ENCODE peak calls at places on chromosomes 13 and 19, in four cellular contexts. One of them, this sample, is unnamed.
A peak's percentile ranks its signal among the peaks of the same experiment; 100 is the strongest.

GRCh38 chr13:50798923-50799322 is 44.6 kb downstream of the DLEU7 start:
- DNase-seq in fibroblast of lung: no peak
- DNase-seq in mammary epithelial cell: peak; percentile 63
- DNase-seq in GM23338: no peak
- DNase-seq in this sample: no peak

GRCh38 chr13:50149932-50150331 is 134.7 kb downstream of the KCNRG start:
- DNase-seq in GM23338: no peak
- DNase-seq in mammary epithelial cell: no peak
- DNase-seq in fibroblast of lung: no peak
- DNase-seq in this sample: no peak

GRCh38 chr13:91722267-91722884 is 324.0 kb downstream of the GPC5 start:
- DNase-seq in fibroblast of lung: peak; percentile 64
- DNase-seq in mammary epithelial cell: peak; percentile 2
- DNase-seq in GM23338: peak; percentile 72
- DNase-seq in this sample: peak; percentile 19

GRCh38 chr19:40091205-40092129 is 724 bp upstream of the ZNF780A start:
- DNase-seq in mammary epithelial cell: no peak
- DNase-seq in GM23338: peak; percentile 2
- DNase-seq in fibroblast of lung: no peak
- DNase-seq in this sample: no peak

GRCh38 chr13:103961129-103961528 is 894.9 kb upstream of the SLC10A2 start:
- DNase-seq in fibroblast of lung: no peak
- DNase-seq in mammary epithelial cell: no peak
- DNase-seq in GM23338: no peak
- DNase-seq in this sample: no peak

GRCh38 chr19:42634409-42635232 is 39.9 kb upstream of the CEACAM8 start:
- DNase-seq in GM23338: peak; percentile 83
- DNase-seq in fibroblast of lung: peak; percentile 9
- DNase-seq in mammary epithelial cell: peak; percentile 34
- DNase-seq in this sample: peak; percentile 49

GRCh38 chr19:33368074-33368864 is 5.2 kb upstream of the CEBPG start:
- DNase-seq in fibroblast of lung: peak; percentile 26
- DNase-seq in GM23338: no peak
- DNase-seq in mammary epithelial cell: peak; percentile 91
- DNase-seq in this sample: no peak

GRCh38 chr13:40445557-40445990 is 220.9 kb downstream of the FOXO1 start:
- DNase-seq in fibroblast of lung: no peak
- DNase-seq in GM23338: peak; percentile 14
- DNase-seq in mammary epithelial cell: peak; percentile 98
- DNase-seq in this sample: no peak

GRCh38 chr19:48403606-48404005 is 10.1 kb downstream of the GRIN2D start:
- DNase-seq in fibroblast of lung: peak; percentile 67
- DNase-seq in mammary epithelial cell: peak; percentile 54
- DNase-seq in GM23338: peak; percentile 93
- DNase-seq in this sample: peak; percentile 62

GRCh38 chr13:98103942-98104880 is 38.7 kb upstream of the FARP1 start:
- DNase-seq in fibroblast of lung: peak; percentile 23
- DNase-seq in mammary epithelial cell: peak; percentile 9
- DNase-seq in GM23338: peak; percentile 27
- DNase-seq in this sample: no peak

GRCh38 chr19:19226204-19226603 is 14.4 kb downstream of the NCAN start:
- DNase-seq in fibroblast of lung: no peak
- DNase-seq in mammary epithelial cell: no peak
- DNase-seq in GM23338: no peak
- DNase-seq in this sample: no peak
- TF ChIP-seq EZH2 in fibroblast of lung: no peak
- TF ChIP-seq EZH2 in mammary epithelial cell: no peak
- TF ChIP-seq EZH2 in GM23338: no peak
- TF ChIP-seq EZH2 in this sample: no peak

GRCh38 chr19:10730932-10731331 is 13.1 kb downstream of the DNM2 start:
- DNase-seq in fibroblast of lung: no peak
- DNase-seq in GM23338: no peak
- DNase-seq in mammary epithelial cell: no peak
- DNase-seq in this sample: no peak
- H3K4me2 ChIP-seq in fibroblast of lung: no peak overlapping the region
- H3K4me2 ChIP-seq in GM23338: no peak overlapping the region
- H3K4me2 ChIP-seq in mammary epithelial cell: no peak overlapping the region
- H3K4me2 ChIP-seq in this sample: no peak overlapping the region

DNA sequence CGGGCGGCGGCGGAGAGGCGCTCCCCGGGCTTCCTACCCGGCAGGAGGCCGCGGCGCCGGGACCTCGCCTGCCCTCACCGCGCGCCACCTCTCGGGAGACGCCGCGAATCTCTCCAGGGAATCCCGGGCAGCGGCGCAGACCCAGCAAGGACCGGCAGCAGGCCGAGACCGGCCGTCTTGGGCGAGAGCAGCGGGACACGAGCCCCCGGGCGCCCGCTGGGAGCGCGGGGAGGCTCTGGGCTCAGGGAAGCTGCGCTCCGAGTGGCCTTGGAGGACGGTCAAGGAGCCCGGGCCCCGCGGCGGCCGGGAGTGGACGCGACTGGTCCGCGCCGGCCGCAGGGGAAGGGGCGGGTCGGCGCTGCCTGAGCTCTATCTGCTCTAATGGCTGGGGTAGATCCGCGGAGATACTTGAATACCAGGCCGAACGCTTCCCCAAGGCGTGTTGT is 14.7 kb downstream of the CDX2 start:
- DNase-seq in GM23338: peak; percentile 75
- DNase-seq in fibroblast of lung: no peak
- DNase-seq in mammary epithelial cell: no peak
- DNase-seq in this sample: no peak
- TF ChIP-seq EZH2 in GM23338: peak; percentile 52
- TF ChIP-seq EZH2 in fibroblast of lung: no peak
- TF ChIP-seq EZH2 in mammary epithelial cell: no peak
- TF ChIP-seq EZH2 in this sample: no peak

DNA sequence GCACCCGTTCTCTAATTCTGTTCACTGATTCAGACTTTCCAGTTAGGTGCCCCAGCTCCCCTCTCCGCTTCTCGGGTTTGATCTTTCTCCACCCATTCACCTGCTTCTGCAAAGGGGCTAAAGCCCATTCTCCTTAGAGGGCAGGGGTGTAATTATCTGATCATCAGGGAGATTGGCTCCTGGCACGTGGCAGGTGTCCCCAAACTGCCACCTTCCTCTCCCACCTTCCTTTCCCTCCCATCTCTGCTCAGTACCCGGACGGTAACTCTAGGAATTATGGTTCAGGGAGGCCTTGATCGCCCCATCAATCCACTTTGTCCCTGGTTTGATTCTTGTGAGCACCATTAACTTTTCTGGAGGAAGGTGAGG is 212 bp downstream of the FFAR1 start:
- DNase-seq in fibroblast of lung: no peak
- DNase-seq in mammary epithelial cell: no peak
- DNase-seq in GM23338: no peak
- DNase-seq in this sample: no peak
- H3K4me2 ChIP-seq in fibroblast of lung: no peak overlapping the region
- H3K4me2 ChIP-seq in mammary epithelial cell: no peak overlapping the region
- H3K4me2 ChIP-seq in GM23338: no peak overlapping the region
- H3K4me2 ChIP-seq in this sample: no peak overlapping the region

DNA sequence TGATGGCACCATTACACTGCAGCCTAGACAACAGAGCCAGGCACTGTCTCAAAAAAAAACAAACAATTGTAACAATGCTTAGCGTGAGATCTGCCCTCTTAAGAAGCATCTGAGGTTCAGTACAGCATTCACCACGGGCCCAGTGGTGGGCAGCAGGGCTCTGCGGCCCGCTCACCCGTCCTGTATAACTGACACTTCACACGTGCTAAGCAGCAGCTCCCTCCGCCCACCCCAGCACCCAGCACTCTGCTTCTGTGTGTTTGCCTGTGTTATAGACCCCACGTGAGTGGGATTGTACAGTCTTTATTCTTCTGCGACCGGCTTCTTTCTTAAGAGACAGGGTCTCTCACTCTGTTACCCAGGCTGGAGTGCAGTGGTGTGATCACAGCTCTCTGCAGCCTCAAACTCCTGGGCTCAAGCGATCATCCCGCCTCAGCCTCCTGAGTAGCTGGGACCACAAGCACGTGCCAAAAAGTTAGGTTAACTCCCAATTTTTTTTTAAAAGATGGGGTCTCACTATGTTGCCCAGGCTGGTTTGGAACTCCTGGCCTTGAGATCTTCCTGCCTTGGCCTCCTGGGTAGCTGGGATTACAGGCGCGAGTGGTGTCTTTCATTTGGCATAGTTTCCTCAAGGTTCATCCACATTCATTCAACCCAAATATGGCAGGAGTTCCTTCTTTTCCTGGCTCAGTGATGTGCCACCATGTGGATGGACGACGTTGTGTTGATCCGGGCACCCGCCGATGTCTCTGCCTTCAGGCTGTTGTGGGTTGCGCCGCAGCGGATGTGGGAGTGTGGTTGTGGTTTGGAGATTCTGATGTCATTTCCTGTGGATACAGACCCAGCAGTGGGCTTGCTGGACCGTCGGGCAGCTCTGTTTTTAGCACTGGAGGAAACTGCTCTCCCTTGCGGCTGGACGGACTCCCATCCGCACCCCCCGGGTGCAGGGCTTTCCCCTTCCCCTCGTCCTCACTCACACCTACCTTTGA is 170.0 kb downstream of the KDM4B start:
- DNase-seq in mammary epithelial cell: peak; percentile 79
- DNase-seq in GM23338: no peak
- DNase-seq in fibroblast of lung: peak; percentile 20
- DNase-seq in this sample: no peak
- TF ChIP-seq EZH2 in mammary epithelial cell: no peak
- TF ChIP-seq EZH2 in GM23338: no peak
- TF ChIP-seq EZH2 in fibroblast of lung: no peak
- TF ChIP-seq EZH2 in this sample: no peak

DNA sequence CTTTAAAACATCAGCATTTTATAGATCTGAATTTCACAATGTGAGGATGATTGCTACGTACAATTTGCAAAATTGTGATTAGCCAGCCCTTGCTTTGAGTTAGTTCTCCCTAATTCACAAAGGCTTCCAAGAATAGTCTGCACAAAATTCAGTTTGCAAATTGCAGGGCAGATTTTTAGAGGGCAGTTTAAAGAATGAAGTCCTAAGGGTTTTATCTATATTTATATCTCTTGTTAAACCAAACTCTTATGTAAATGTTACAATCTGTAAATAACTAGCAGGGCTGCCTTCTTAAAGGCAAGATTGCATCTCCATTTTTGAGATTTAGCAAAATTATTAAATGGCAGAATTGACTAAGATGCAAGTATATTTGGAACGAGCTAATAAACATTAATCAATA is 52.8 kb upstream of the ZNF536 start:
- DNase-seq in mammary epithelial cell: no peak
- DNase-seq in fibroblast of lung: no peak
- DNase-seq in GM23338: no peak
- DNase-seq in this sample: no peak
- H3K4me2 ChIP-seq in mammary epithelial cell: no peak overlapping the region
- H3K4me2 ChIP-seq in fibroblast of lung: no peak overlapping the region
- H3K4me2 ChIP-seq in GM23338: no peak overlapping the region
- H3K4me2 ChIP-seq in this sample: no peak overlapping the region

DNA sequence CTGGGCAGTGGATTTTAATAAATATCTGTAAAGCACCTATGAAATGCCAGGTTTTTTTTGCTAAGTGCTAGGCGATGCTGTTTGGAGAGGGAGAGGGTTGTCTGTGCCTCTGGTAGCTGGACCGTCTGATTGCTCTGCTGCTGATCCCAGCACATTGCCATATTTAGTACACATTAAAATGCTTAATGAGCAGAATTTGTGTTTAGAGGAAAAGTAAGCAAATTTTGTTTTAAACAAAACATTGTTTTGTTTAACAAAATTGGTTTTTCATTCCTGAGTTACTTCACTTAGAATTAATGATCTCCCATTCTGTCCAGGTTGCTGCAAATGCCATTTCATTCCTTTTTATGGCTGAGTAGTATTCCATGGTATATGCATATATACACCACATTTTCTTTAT is 85.2 kb downstream of the LMO7 start:
- DNase-seq in fibroblast of lung: no peak
- DNase-seq in GM23338: no peak
- DNase-seq in mammary epithelial cell: no peak
- DNase-seq in this sample: no peak
- TF ChIP-seq EZH2 in fibroblast of lung: no peak
- TF ChIP-seq EZH2 in GM23338: no peak
- TF ChIP-seq EZH2 in mammary epithelial cell: no peak
- TF ChIP-seq EZH2 in this sample: no peak

GRCh38 chr19:3522421-3523360 is 16.3 kb upstream of the TEKTIP1 start:
- DNase-seq in fibroblast of lung: no peak
- DNase-seq in mammary epithelial cell: no peak
- DNase-seq in GM23338: no peak
- DNase-seq in this sample: no peak
- H3K4me2 ChIP-seq in fibroblast of lung: no peak overlapping the region
- H3K4me2 ChIP-seq in mammary epithelial cell: no peak overlapping the region
- H3K4me2 ChIP-seq in GM23338: no peak overlapping the region
- H3K4me2 ChIP-seq in this sample: no peak overlapping the region

GRCh38 chr19:28726533-28726932 is 486.4 kb downstream of the UQCRFS1 start:
- DNase-seq in GM23338: no peak
- DNase-seq in fibroblast of lung: no peak
- DNase-seq in mammary epithelial cell: no peak
- DNase-seq in this sample: no peak
- TF ChIP-seq EZH2 in GM23338: no peak
- TF ChIP-seq EZH2 in fibroblast of lung: no peak
- TF ChIP-seq EZH2 in mammary epithelial cell: no peak
- TF ChIP-seq EZH2 in this sample: no peak

DNA sequence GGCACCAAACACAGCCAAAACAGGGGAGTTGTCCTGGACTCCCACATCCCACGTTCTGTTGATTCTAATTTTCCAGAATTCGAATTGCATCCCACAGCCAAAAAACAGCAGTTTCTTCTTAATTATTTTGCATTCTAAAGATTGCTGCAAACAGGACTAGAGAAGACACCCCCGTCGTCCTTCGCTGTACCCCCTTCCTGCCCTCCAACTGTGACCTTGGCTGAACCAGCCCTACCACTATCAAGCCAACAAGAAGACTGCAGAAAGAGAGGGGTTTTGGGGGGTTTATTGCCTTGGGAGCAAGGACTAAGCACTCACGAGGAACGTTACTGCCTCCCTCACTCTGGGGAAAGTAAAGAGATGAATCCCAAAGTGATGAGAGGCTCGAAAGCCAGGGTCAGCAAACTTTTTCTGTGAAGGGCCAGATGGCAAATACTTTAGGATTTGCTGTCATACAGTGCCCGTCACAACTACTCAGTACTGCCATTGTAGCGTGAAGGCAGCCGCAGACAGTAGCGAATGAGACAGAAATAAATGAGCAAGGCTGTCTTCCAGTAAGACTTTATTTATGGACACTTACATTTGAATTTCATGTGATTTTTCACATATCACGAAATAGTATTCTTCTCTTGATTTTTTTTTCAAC is 32.5 kb upstream of the KATNAL1 start:
- DNase-seq in GM23338: no peak
- DNase-seq in mammary epithelial cell: no peak
- DNase-seq in fibroblast of lung: no peak
- DNase-seq in this sample: no peak
- H3K4me2 ChIP-seq in GM23338: no peak overlapping the region
- H3K4me2 ChIP-seq in mammary epithelial cell: no peak overlapping the region
- H3K4me2 ChIP-seq in fibroblast of lung: peak overlapping the region; percentile 61
- H3K4me2 ChIP-seq in this sample: no peak overlapping the region